ENCODE peak calls at places on chromosomes 1 and 21, in seven cellular contexts. One of them, this sample, is unnamed.

GRCh38 chr1:233042834-233043233 is 92.4 kb downstream of the NTPCR start:
- DNase-seq in effector memory CD4-positive, alpha-beta T cell: no peak
- DNase-seq in lower lobe of right lung: no peak
- DNase-seq in CD8-positive, alpha-beta T cell: no peak
- DNase-seq in body of pancreas: no peak
- DNase-seq in fibroblast of mammary gland: no peak
- DNase-seq in CD8-positive, alpha-beta memory T cell: no peak
- DNase-seq in this sample: no peak

GRCh38 chr1:164914208-164914607 is 355.2 kb downstream of the PBX1 start:
- DNase-seq in lower lobe of right lung: no peak
- DNase-seq in body of pancreas: no peak
- DNase-seq in CD8-positive, alpha-beta T cell: no peak
- DNase-seq in CD8-positive, alpha-beta memory T cell: no peak
- DNase-seq in fibroblast of mammary gland: peak
- DNase-seq in effector memory CD4-positive, alpha-beta T cell: no peak
- DNase-seq in this sample: peak

GRCh38 chr1:41919764-41920397 is 1.2 kb upstream of the HIVEP3 start:
- DNase-seq in CD8-positive, alpha-beta memory T cell: peak
- DNase-seq in fibroblast of mammary gland: no peak
- DNase-seq in lower lobe of right lung: peak
- DNase-seq in CD8-positive, alpha-beta T cell: peak
- DNase-seq in body of pancreas: peak
- DNase-seq in effector memory CD4-positive, alpha-beta T cell: peak
- DNase-seq in this sample: no peak

GRCh38 chr1:156104065-156104810 is 10.3 kb upstream of the LMNA start:
- DNase-seq in fibroblast of mammary gland: peak
- DNase-seq in CD8-positive, alpha-beta memory T cell: peak
- DNase-seq in lower lobe of right lung: peak
- DNase-seq in CD8-positive, alpha-beta T cell: no peak
- DNase-seq in effector memory CD4-positive, alpha-beta T cell: peak
- DNase-seq in body of pancreas: peak
- DNase-seq in this sample: peak

GRCh38 chr1:178034676-178035075 is 59.2 kb upstream of the RASAL2 start:
- DNase-seq in CD8-positive, alpha-beta T cell: no peak
- DNase-seq in body of pancreas: no peak
- DNase-seq in CD8-positive, alpha-beta memory T cell: no peak
- DNase-seq in lower lobe of right lung: no peak
- DNase-seq in effector memory CD4-positive, alpha-beta T cell: no peak
- DNase-seq in fibroblast of mammary gland: no peak
- DNase-seq in this sample: no peak

GRCh38 chr1:116092752-116093489 is 18.3 kb upstream of the MAB21L3 start:
- DNase-seq in fibroblast of mammary gland: no peak
- DNase-seq in CD8-positive, alpha-beta T cell: no peak
- DNase-seq in lower lobe of right lung: no peak
- DNase-seq in CD8-positive, alpha-beta memory T cell: no peak
- DNase-seq in effector memory CD4-positive, alpha-beta T cell: no peak
- DNase-seq in body of pancreas: no peak
- DNase-seq in this sample: no peak

GRCh38 chr21:46180778-46181391 is 3.4 kb downstream of the SPATC1L start:
- DNase-seq in body of pancreas: no peak
- DNase-seq in effector memory CD4-positive, alpha-beta T cell: no peak
- DNase-seq in CD8-positive, alpha-beta memory T cell: no peak
- DNase-seq in lower lobe of right lung: no peak
- DNase-seq in fibroblast of mammary gland: no peak
- DNase-seq in CD8-positive, alpha-beta T cell: no peak
- DNase-seq in this sample: no peak

GRCh38 chr1:244010191-244010590 is 40.9 kb upstream of the ZBTB18 start:
- DNase-seq in CD8-positive, alpha-beta T cell: no peak
- DNase-seq in effector memory CD4-positive, alpha-beta T cell: no peak
- DNase-seq in lower lobe of right lung: no peak
- DNase-seq in CD8-positive, alpha-beta memory T cell: no peak
- DNase-seq in body of pancreas: no peak
- DNase-seq in fibroblast of mammary gland: peak
- DNase-seq in this sample: peak

GRCh38 chr1:27525296-27526271 is 35.6 kb upstream of the WASF2 start:
- DNase-seq in CD8-positive, alpha-beta memory T cell: no peak
- DNase-seq in fibroblast of mammary gland: no peak
- DNase-seq in body of pancreas: peak
- DNase-seq in effector memory CD4-positive, alpha-beta T cell: no peak
- DNase-seq in lower lobe of right lung: peak
- DNase-seq in CD8-positive, alpha-beta T cell: peak
- DNase-seq in this sample: peak

GRCh38 chr1:109259674-109260557 is 10.6 kb downstream of the CELSR2 start:
- DNase-seq in CD8-positive, alpha-beta T cell: no peak
- DNase-seq in fibroblast of mammary gland: no peak
- DNase-seq in lower lobe of right lung: no peak
- DNase-seq in body of pancreas: no peak
- DNase-seq in CD8-positive, alpha-beta memory T cell: no peak
- DNase-seq in effector memory CD4-positive, alpha-beta T cell: no peak
- DNase-seq in this sample: no peak

GRCh38 chr1:101250656-101251272 is 13.9 kb downstream of the S1PR1 start:
- DNase-seq in CD8-positive, alpha-beta memory T cell: no peak
- DNase-seq in effector memory CD4-positive, alpha-beta T cell: no peak
- DNase-seq in fibroblast of mammary gland: no peak
- DNase-seq in body of pancreas: no peak
- DNase-seq in lower lobe of right lung: no peak
- DNase-seq in CD8-positive, alpha-beta T cell: no peak
- DNase-seq in this sample: peak

GRCh38 chr1:213123532-213123931 is 72.5 kb downstream of the RPS6KC1 start:
- DNase-seq in lower lobe of right lung: no peak
- DNase-seq in body of pancreas: no peak
- DNase-seq in CD8-positive, alpha-beta memory T cell: no peak
- DNase-seq in effector memory CD4-positive, alpha-beta T cell: no peak
- DNase-seq in fibroblast of mammary gland: peak
- DNase-seq in CD8-positive, alpha-beta T cell: no peak
- DNase-seq in this sample: peak

GRCh38 chr1:211583011-211583995 is 4.3 kb upstream of the SLC30A1 start:
- DNase-seq in CD8-positive, alpha-beta T cell: no peak
- DNase-seq in body of pancreas: no peak
- DNase-seq in effector memory CD4-positive, alpha-beta T cell: no peak
- DNase-seq in CD8-positive, alpha-beta memory T cell: no peak
- DNase-seq in fibroblast of mammary gland: no peak
- DNase-seq in lower lobe of right lung: no peak
- DNase-seq in this sample: no peak

GRCh38 chr1:35691080-35691479 is 27.6 kb downstream of the C1orf216 start:
- DNase-seq in effector memory CD4-positive, alpha-beta T cell: no peak
- DNase-seq in body of pancreas: no peak
- DNase-seq in CD8-positive, alpha-beta T cell: no peak
- DNase-seq in CD8-positive, alpha-beta memory T cell: no peak
- DNase-seq in lower lobe of right lung: no peak
- DNase-seq in fibroblast of mammary gland: no peak
- DNase-seq in this sample: no peak

GRCh38 chr1:9118186-9118585 is 10.7 kb downstream of the GPR157 start:
- DNase-seq in effector memory CD4-positive, alpha-beta T cell: no peak
- DNase-seq in fibroblast of mammary gland: no peak
- DNase-seq in CD8-positive, alpha-beta memory T cell: no peak
- DNase-seq in body of pancreas: no peak
- DNase-seq in CD8-positive, alpha-beta T cell: no peak
- DNase-seq in lower lobe of right lung: no peak
- DNase-seq in this sample: no peak

GRCh38 chr1:150516050-150516591 is 569 bp downstream of the FALEC start:
- DNase-seq in effector memory CD4-positive, alpha-beta T cell: no peak
- DNase-seq in CD8-positive, alpha-beta memory T cell: no peak
- DNase-seq in CD8-positive, alpha-beta T cell: no peak
- DNase-seq in fibroblast of mammary gland: peak
- DNase-seq in lower lobe of right lung: no peak
- DNase-seq in body of pancreas: no peak
- DNase-seq in this sample: peak

GRCh38 chr1:58885998-58886397 is 102.2 kb upstream of the JUN start:
- DNase-seq in lower lobe of right lung: no peak
- DNase-seq in effector memory CD4-positive, alpha-beta T cell: no peak
- DNase-seq in CD8-positive, alpha-beta T cell: peak
- DNase-seq in CD8-positive, alpha-beta memory T cell: peak
- DNase-seq in body of pancreas: peak
- DNase-seq in fibroblast of mammary gland: peak
- DNase-seq in this sample: peak

GRCh38 chr1:241605146-241605805 is 34.9 kb downstream of the CHML start:
- DNase-seq in effector memory CD4-positive, alpha-beta T cell: no peak
- DNase-seq in fibroblast of mammary gland: peak
- DNase-seq in body of pancreas: no peak
- DNase-seq in CD8-positive, alpha-beta memory T cell: no peak
- DNase-seq in CD8-positive, alpha-beta T cell: no peak
- DNase-seq in lower lobe of right lung: no peak
- DNase-seq in this sample: no peak

GRCh38 chr1:25137521-25138395 is 94.5 kb downstream of the SYF2 start:
- DNase-seq in effector memory CD4-positive, alpha-beta T cell: no peak
- DNase-seq in lower lobe of right lung: no peak
- DNase-seq in fibroblast of mammary gland: no peak
- DNase-seq in CD8-positive, alpha-beta memory T cell: no peak
- DNase-seq in body of pancreas: no peak
- DNase-seq in CD8-positive, alpha-beta T cell: no peak
- DNase-seq in this sample: peak

GRCh38 chr1:115291731-115292130 is 46.3 kb downstream of the NGF start:
- DNase-seq in lower lobe of right lung: no peak
- DNase-seq in CD8-positive, alpha-beta memory T cell: no peak
- DNase-seq in fibroblast of mammary gland: no peak
- DNase-seq in body of pancreas: no peak
- DNase-seq in CD8-positive, alpha-beta T cell: no peak
- DNase-seq in effector memory CD4-positive, alpha-beta T cell: no peak
- DNase-seq in this sample: peak

GRCh38 chr1:161182214-161182613 is 4.9 kb upstream of the B4GALT3 start:
- DNase-seq in fibroblast of mammary gland: peak
- DNase-seq in body of pancreas: no peak
- DNase-seq in CD8-positive, alpha-beta memory T cell: peak
- DNase-seq in lower lobe of right lung: no peak
- DNase-seq in effector memory CD4-positive, alpha-beta T cell: no peak
- DNase-seq in CD8-positive, alpha-beta T cell: peak
- DNase-seq in this sample: peak

GRCh38 chr1:159991513-159991912 is 37.5 kb upstream of the SLAMF9 start:
- DNase-seq in body of pancreas: peak
- DNase-seq in fibroblast of mammary gland: peak
- DNase-seq in CD8-positive, alpha-beta memory T cell: no peak
- DNase-seq in effector memory CD4-positive, alpha-beta T cell: no peak
- DNase-seq in lower lobe of right lung: no peak
- DNase-seq in CD8-positive, alpha-beta T cell: no peak
- DNase-seq in this sample: peak

DNA sequence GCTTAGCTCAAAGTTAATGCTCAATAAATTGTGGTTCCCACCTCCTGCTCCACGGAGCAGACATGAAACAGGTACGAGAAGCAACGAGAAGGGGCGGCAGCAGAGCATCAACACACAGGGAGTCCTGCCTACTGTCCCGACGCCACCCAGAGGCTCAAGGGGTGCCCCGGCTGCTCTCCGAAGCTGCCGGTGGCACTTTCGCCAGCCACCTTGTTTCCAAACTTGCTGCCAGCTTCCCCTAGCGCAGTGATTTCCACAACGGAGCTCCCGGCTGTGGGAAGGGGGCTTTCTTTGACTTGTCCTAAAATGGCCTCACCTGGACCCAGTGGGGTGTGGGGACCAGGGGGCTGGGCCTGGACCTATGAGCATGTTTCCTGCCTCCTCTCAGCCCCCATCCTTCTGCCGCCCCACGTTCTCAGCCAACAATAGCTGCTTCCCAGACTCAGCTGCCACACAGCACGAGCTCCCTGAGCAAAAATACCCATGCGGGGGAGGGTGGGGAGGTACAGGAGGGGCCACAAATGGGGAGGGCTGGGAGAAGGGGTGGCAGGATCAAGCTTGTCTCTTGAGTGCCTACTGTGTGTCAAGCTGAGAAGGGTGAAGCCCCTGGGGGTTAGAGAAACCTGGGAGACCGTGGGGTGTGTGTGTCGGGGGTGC is 35.6 kb upstream of the ECE1 start:
- DNase-seq in effector memory CD4-positive, alpha-beta T cell: no peak
- DNase-seq in fibroblast of mammary gland: no peak
- DNase-seq in body of pancreas: no peak
- DNase-seq in CD8-positive, alpha-beta T cell: no peak
- DNase-seq in CD8-positive, alpha-beta memory T cell: no peak
- DNase-seq in lower lobe of right lung: no peak
- DNase-seq in this sample: no peak
- H3K4me3 ChIP-seq in effector memory CD4-positive, alpha-beta T cell: peak
- H3K4me3 ChIP-seq in fibroblast of mammary gland: no peak
- H3K4me3 ChIP-seq in body of pancreas: no peak
- H3K4me3 ChIP-seq in CD8-positive, alpha-beta T cell: peak
- H3K4me3 ChIP-seq in CD8-positive, alpha-beta memory T cell: peak
- H3K4me3 ChIP-seq in lower lobe of right lung: no peak
- H3K4me3 ChIP-seq in this sample: no peak

DNA sequence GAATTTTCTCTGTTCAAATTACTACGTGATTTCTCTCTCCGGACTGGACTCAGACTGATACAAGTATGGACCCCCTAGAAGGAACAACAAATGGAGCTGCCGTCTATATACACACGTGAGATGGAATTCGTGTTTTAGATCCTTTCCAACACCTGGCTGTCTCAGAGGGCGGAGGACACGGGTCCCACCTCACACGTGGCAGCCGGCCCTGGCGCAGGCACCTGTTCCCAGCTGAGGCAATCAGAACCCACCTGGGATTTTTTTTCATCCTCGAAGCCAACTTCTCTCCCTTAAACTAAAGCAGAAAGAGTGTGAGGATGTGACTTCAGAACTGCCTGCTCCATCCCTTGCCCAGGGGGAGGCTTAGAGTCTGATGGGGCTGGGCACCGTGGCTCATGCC is 34.1 kb upstream of the SCCPDH start:
- DNase-seq in effector memory CD4-positive, alpha-beta T cell: no peak
- DNase-seq in fibroblast of mammary gland: no peak
- DNase-seq in lower lobe of right lung: no peak
- DNase-seq in CD8-positive, alpha-beta memory T cell: no peak
- DNase-seq in body of pancreas: peak
- DNase-seq in CD8-positive, alpha-beta T cell: no peak
- DNase-seq in this sample: no peak
- H3K4me3 ChIP-seq in effector memory CD4-positive, alpha-beta T cell: no peak
- H3K4me3 ChIP-seq in fibroblast of mammary gland: no peak
- H3K4me3 ChIP-seq in lower lobe of right lung: peak
- H3K4me3 ChIP-seq in CD8-positive, alpha-beta memory T cell: no peak
- H3K4me3 ChIP-seq in body of pancreas: no peak
- H3K4me3 ChIP-seq in CD8-positive, alpha-beta T cell: no peak
- H3K4me3 ChIP-seq in this sample: no peak

GRCh38 chr1:183301239-183301638 is 115.2 kb downstream of the LAMC2 start:
- DNase-seq in CD8-positive, alpha-beta memory T cell: no peak
- DNase-seq in effector memory CD4-positive, alpha-beta T cell: no peak
- DNase-seq in CD8-positive, alpha-beta T cell: no peak
- DNase-seq in fibroblast of mammary gland: no peak
- DNase-seq in lower lobe of right lung: no peak
- DNase-seq in body of pancreas: no peak
- DNase-seq in this sample: no peak
- H3K4me3 ChIP-seq in CD8-positive, alpha-beta memory T cell: no peak
- H3K4me3 ChIP-seq in effector memory CD4-positive, alpha-beta T cell: no peak
- H3K4me3 ChIP-seq in CD8-positive, alpha-beta T cell: no peak
- H3K4me3 ChIP-seq in fibroblast of mammary gland: no peak
- H3K4me3 ChIP-seq in lower lobe of right lung: no peak
- H3K4me3 ChIP-seq in body of pancreas: no peak
- H3K4me3 ChIP-seq in this sample: no peak

DNA sequence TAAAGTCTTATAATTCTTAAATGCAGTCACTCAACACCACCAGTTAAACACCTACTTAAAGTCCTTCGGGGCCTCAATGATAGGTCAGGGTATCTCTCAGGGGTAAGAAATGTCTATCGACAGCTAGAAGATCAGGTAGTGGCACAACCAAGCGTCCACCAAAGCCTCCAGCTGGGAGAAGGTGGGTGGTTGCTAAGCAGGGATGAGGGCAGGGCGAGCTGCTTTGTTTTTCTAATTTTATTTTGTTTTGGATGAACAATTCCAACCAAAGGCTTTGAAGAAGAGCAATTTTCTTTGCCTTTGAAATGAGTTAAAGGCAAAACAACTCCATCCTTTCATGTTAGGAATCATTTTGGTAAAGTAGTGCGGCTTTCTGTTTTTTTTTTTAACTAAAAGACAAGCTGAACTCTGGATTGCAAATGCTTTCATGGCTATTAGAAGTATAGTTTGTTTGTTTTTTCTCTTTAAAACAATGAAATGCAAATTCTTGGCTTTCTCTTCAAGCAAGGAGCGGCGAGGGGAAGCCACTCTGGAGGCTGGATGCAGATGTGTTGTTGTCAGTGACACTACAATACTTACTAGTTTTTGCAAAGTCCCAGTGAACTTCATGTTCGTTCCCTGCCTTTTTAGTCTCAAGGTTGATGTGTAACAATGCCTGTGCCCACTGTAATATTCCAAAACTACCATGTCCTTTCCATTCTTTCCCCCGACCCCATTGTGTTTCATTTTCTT is 106.0 kb downstream of the MRPS6 start:
- DNase-seq in CD8-positive, alpha-beta T cell: no peak
- DNase-seq in effector memory CD4-positive, alpha-beta T cell: no peak
- DNase-seq in lower lobe of right lung: no peak
- DNase-seq in body of pancreas: no peak
- DNase-seq in fibroblast of mammary gland: no peak
- DNase-seq in CD8-positive, alpha-beta memory T cell: no peak
- DNase-seq in this sample: no peak
- H3K4me3 ChIP-seq in CD8-positive, alpha-beta T cell: no peak
- H3K4me3 ChIP-seq in effector memory CD4-positive, alpha-beta T cell: no peak
- H3K4me3 ChIP-seq in lower lobe of right lung: no peak
- H3K4me3 ChIP-seq in body of pancreas: no peak
- H3K4me3 ChIP-seq in fibroblast of mammary gland: no peak
- H3K4me3 ChIP-seq in CD8-positive, alpha-beta memory T cell: no peak
- H3K4me3 ChIP-seq in this sample: no peak

This sample was measured in astrocyte of the spinal cord.